ENCODE peak calls at places on chromosome 21, in four cellular contexts. S is HEK293T, K is uterus, A is GM12892. C is an unnamed sample.

GRCh38 chr21:45528028-45528705 is 14.1 kb downstream of the SLC19A1 start:
- DNase-seq in A (no peak), K (no peak), S (no peak), C (no peak)

GRCh38 chr21:27694667-27695066 is 727.8 kb upstream of the ADAMTS5 start:
- DNase-seq in A (no peak), S (no peak), K (no peak), C (no peak)

GRCh38 chr21:21003701-21004100 is 5.5 kb downstream of the NCAM2 start:
- DNase-seq in S (peak), K (no peak), A (no peak), C (no peak)

GRCh38 chr21:21084179-21084578 is 86.0 kb downstream of the NCAM2 start:
- DNase-seq in S (no peak), K (no peak), A (no peak), C (no peak)

GRCh38 chr21:27536319-27536718 is 569.4 kb upstream of the ADAMTS5 start:
- DNase-seq in K (no peak), A (no peak), S (no peak), C (no peak)

GRCh38 chr21:31908106-31909031 is 35.5 kb downstream of the HUNK start:
- DNase-seq in A (no peak), S (no peak), K (peak), C (no peak)

GRCh38 chr21:42991992-42992740 is 17.8 kb downstream of the PKNOX1 start:
- DNase-seq in K (peak), S (no peak), A (no peak), C (peak)

GRCh38 chr21:18986197-18986596 is 582.6 kb upstream of the TMPRSS15 start:
- DNase-seq in K (no peak), A (no peak), S (no peak), C (no peak)

GRCh38 chr21:42666023-42666747 is 12.8 kb downstream of the PDE9A start:
- DNase-seq in A (no peak), K (no peak), S (peak), C (no peak)

GRCh38 chr21:32136546-32136945 is 142.3 kb downstream of the MIS18A start:
- DNase-seq in A (no peak), K (no peak), S (no peak), C (no peak)

GRCh38 chr21:41580758-41581554 is 73.0 kb upstream of the TMPRSS2 start:
- DNase-seq in A (no peak), S (no peak), K (no peak), C (no peak)

GRCh38 chr21:32819702-32820101 is 48.1 kb upstream of the PAXBP1 start:
- DNase-seq in S (no peak), A (no peak), K (peak), C (no peak)

GRCh38 chr21:37219766-37220432 is 47.2 kb downstream of the VPS26C start:
- DNase-seq in A (no peak), K (no peak), S (no peak), C (no peak)

GRCh38 chr21:27703806-27704205 is 736.9 kb upstream of the ADAMTS5 start:
- DNase-seq in K (peak), S (no peak), A (no peak), C (no peak)

GRCh38 chr21:15134711-15135110 is 69.9 kb upstream of the NRIP1 start:
- DNase-seq in A (no peak), S (no peak), K (no peak), C (no peak)

GRCh38 chr21:39666026-39666425 is 53.3 kb downstream of the B3GALT5 start:
- DNase-seq in S (no peak), K (no peak), A (no peak), C (no peak)

GRCh38 chr21:42376338-42376982 is 10.1 kb upstream of the TFF1 start:
- DNase-seq in S (no peak), K (no peak), A (no peak), C (no peak)

GRCh38 chr21:41755934-41756773 is 10.7 kb downstream of the RIPK4 start:
- DNase-seq in K (no peak), S (no peak), A (no peak), C (no peak)

GRCh38 chr21:46410516-46410915 is 48.2 kb upstream of the DIP2A start:
- DNase-seq in A (no peak), S (no peak), K (no peak), C (no peak)

GRCh38 chr21:31366825-31367224 is 22.8 kb upstream of the TIAM1 start:
- DNase-seq in A (no peak), S (no peak), K (no peak), C (no peak)

GRCh38 chr21:37538971-37539590 is 172.5 kb downstream of the DYRK1A start:
- DNase-seq in S (no peak), A (no peak), K (no peak), C (no peak)